ENCODE peak calls at places on chromosomes 2 and 18, in four cellular contexts. M, R, U and W are unnamed samples.

GRCh38 chr2:174634130-174635014 is 36.8 kb upstream of the WIPF1 start:
- DNase-seq in M (no peak), R (no peak), U (peak; percentile 31), W (peak; percentile 83)

GRCh38 chr2:229408356-229408755 is 137.3 kb upstream of the PID1 start:
- DNase-seq in M (no peak), R (no peak), U (peak; percentile 35), W (no peak)

GRCh38 chr18:78238404-78239089 is 741.1 kb upstream of the SALL3 start:
- DNase-seq in M (peak; percentile 52), R (no peak), U (no peak), W (no peak)

GRCh38 chr2:121062493-121062892 is 222.5 kb downstream of the TFCP2L1 start:
- DNase-seq in M (no peak), R (no peak), U (no peak), W (no peak)

GRCh38 chr2:147456729-147457128 is 388.1 kb upstream of the ACVR2A start:
- DNase-seq in M (no peak), R (no peak), U (no peak), W (peak; percentile 21)

GRCh38 chr2:218202266-218202665 is 14.7 kb upstream of the ARPC2 start:
- DNase-seq in M (no peak), R (no peak), U (no peak), W (no peak)

GRCh38 chr2:173667014-173667413 is 298.2 kb downstream of the SP3 start:
- DNase-seq in M (peak; percentile 44), R (no peak), U (no peak), W (no peak)

GRCh38 chr18:26677957-26678356 is 129.6 kb upstream of the KCTD1 start:
- DNase-seq in M (no peak), R (no peak), U (no peak), W (no peak)

GRCh38 chr2:228545749-228546148 is 364.3 kb upstream of the SPHKAP start:
- DNase-seq in M (no peak), R (no peak), U (no peak), W (no peak)

GRCh38 chr18:2848145-2848878 is 1.5 kb downstream of the EMILIN2 start:
- DNase-seq in M (no peak), R (no peak), U (no peak), W (peak; percentile 53)

GRCh38 chr18:23529597-23529996 is 26.3 kb downstream of the RMC1 start:
- DNase-seq in M (no peak), R (no peak), U (peak; percentile 28), W (no peak)

GRCh38 chr2:24352664-24353063 is 7.7 kb downstream of the ITSN2 start:
- DNase-seq in M (no peak), R (no peak), U (no peak), W (no peak)

GRCh38 chr2:159243521-159243920 is 43.0 kb downstream of the WDSUB1 start:
- DNase-seq in M (no peak), R (no peak), U (no peak), W (no peak)

GRCh38 chr2:236338495-236339184 is 74.4 kb upstream of the ASB18 start:
- DNase-seq in M (peak; percentile 53), R (no peak), U (peak; percentile 34), W (peak; percentile 44)

GRCh38 chr2:120952318-120952717 is 216.7 kb downstream of the GLI2 start:
- DNase-seq in M (no peak), R (no peak), U (no peak), W (no peak)

GRCh38 chr2:54572636-54573531 is 116.8 kb downstream of the SPTBN1 start:
- DNase-seq in M (no peak), R (no peak), U (peak; percentile 92), W (no peak)

GRCh38 chr18:10130626-10131025 is 216.8 kb downstream of the VAPA start:
- DNase-seq in M (no peak), R (no peak), U (no peak), W (no peak)

GRCh38 chr2:18518116-18519111 is 42.0 kb downstream of the RDH14 start:
- DNase-seq in M (no peak), R (no peak), U (no peak), W (no peak)

GRCh38 chr2:102355526-102356380 is at the start of gene IL18R1:
- DNase-seq in M (peak; percentile 89), R (peak; percentile 87), U (peak; percentile 71), W (peak; percentile 79)

GRCh38 chr18:22547807-22548561 is 130.3 kb upstream of the CTAGE1 start:
- DNase-seq in M (no peak), R (no peak), U (no peak), W (no peak)

GRCh38 chr2:108392029-108392428 is 14.3 kb downstream of the SULT1C4 start:
- DNase-seq in M (no peak), R (no peak), U (no peak), W (no peak)

GRCh38 chr2:54673501-54673998 is 49.9 kb upstream of the EML6 start:
- DNase-seq in M (no peak), R (no peak), U (peak; percentile 97), W (peak; percentile 59)

GRCh38 chr2:88874063-88874657 is 182.7 kb downstream of the RPIA start:
- DNase-seq in M (peak; percentile 20), R (peak; percentile 39), U (peak; percentile 77), W (no peak)

GRCh38 chr2:232487385-232488096 is at the start of gene ECEL1:
- DNase-seq in M (peak; percentile 78), R (peak; percentile 75), U (no peak), W (no peak)
- H3K4me3 ChIP-seq in M (peak within 1 kb of the TSS; percentile 61), R (peak within 1 kb of the TSS; percentile 27), U (no peak within 1 kb of the TSS), W (no peak within 1 kb of the TSS)

GRCh38 chr2:113124181-113124961 is 3.0 kb upstream of the IL1RN start:
- DNase-seq in M (no peak), R (no peak), U (no peak), W (no peak)
- H3K9ac ChIP-seq in M (no peak overlapping the region), R (no peak overlapping the region), U (no peak overlapping the region), W (no peak overlapping the region)

GRCh38 chr2:238280083-238280816 is 8.2 kb downstream of the PER2 start:
- DNase-seq in M (no peak), R (no peak), U (no peak), W (no peak)

GRCh38 chr2:238281826-238282480 is 6.5 kb downstream of the PER2 start:
- DNase-seq in M (no peak), R (no peak), U (no peak), W (no peak)

GRCh38 chr2:238279324-238279682 is 9.1 kb downstream of the PER2 start:
- DNase-seq in M (no peak), R (no peak), U (no peak), W (no peak)

GRCh38 chr2:238277695-238278094 is 10.7 kb downstream of the PER2 start:
- DNase-seq in M (peak; percentile 66), R (no peak), U (no peak), W (no peak)

DNA sequence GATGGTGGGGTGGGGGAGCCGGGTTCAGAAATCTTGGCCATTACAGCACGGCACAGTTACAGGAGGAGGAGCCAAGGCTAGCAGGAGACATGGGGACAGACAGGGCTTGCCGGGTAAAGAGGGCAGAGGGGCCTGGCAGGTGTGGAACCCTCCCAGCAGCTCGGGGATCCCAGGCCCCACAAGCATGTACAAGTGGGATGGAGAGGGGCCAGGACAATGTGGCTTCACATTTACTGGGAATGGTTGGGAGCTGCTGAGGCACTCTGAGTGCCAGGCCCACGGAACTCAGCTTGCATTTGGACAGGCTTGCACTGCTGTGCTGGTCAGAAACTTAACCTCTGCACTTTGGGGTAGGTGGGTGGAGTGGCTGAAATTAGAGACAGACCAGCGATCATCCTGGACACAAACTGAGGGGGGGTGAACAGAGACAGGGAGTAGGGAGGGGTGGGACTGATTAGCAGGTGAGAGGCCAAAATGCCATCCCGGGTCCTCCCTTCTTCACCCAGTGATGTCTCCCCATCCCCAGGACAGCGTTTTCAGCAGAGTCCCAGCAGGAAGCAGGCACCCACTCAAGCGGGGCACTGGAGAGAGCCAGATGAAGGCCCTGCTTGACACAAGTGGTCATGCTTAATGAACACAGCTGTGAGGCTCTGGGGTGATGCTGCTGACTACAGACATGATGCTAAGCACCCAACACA is 9.6 kb downstream of the PER2 start:
- DNase-seq in M (no peak), R (no peak), U (no peak), W (no peak)
- H4K20me1 ChIP-seq in M (no peaks in the 10 kb centered on the region), R (no peaks in the 10 kb centered on the region), U (no peaks in the 10 kb centered on the region), W (peaks cover 33% of the 10 kb centered on the region)

GRCh38 chr18:67464499-67464898 is 52.0 kb downstream of the DSEL start:
- DNase-seq in M (no peak), R (no peak), U (no peak), W (no peak)
- H3K4me3 ChIP-seq in M (no peak overlapping the region), R (no peak overlapping the region), U (no peak overlapping the region), W (no peak overlapping the region)

DNA sequence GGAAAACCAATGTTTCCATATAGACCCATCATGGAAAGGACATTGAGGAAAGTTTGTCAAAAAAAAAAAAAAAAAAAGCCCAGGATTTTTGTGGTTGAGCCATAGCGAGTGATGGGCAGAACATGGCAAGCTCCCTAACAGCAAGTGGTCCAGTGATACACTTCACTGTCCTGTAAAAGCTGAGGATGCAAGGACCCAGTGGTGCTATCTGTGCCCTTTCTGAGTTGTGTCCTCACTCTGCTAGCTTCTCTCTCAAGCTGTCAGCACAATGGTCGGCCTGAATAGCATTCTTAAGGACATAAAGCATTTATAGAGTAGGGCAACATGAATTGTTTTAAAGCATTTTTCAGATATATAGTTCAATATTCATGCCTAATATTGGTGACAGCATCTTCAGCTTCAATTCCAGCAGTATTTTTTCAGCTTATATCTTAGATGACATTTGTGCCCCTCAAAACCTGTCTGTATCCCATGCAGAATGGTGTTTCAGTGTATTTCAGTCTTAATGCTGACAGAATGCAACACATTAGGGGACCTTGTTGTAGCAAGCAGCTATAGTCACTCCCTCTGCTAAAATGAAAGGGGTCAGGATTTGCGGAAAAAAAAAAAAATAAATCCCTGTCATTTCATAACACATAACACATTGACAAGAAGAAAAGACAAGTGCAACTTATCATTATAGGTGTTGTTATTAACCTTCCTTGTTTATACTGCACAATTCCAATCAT is 496.7 kb downstream of the THSD7B start:
- DNase-seq in M (no peak), R (no peak), U (no peak), W (no peak)
- H3K9ac ChIP-seq in M (no peak overlapping the region), R (no peak overlapping the region), U (no peak overlapping the region), W (no peak overlapping the region)

GRCh38 chr2:117712686-117713085 is 101.8 kb upstream of the DDX18 start:
- DNase-seq in M (no peak), R (no peak), U (no peak), W (no peak)
- H4K20me1 ChIP-seq in M (no peaks in the 10 kb centered on the region), R (no peaks in the 10 kb centered on the region), U (no peaks in the 10 kb centered on the region), W (no peaks in the 10 kb centered on the region)

GRCh38 chr2:144471316-144472045 is 48.4 kb downstream of the ZEB2 start:
- DNase-seq in M (peak; percentile 35), R (no peak), U (no peak), W (peak; percentile 47)
- H3K4me3 ChIP-seq in M (peak overlapping the region; percentile 15), R (no peak overlapping the region), U (no peak overlapping the region), W (no peak overlapping the region)